ENCODE peak calls at places on chromosomes 4 and X, in nine cellular contexts. B is brain microvascular endothelial cell, J is heart right ventricle, N is WTC11, F is endothelial cell, O is testis, A is endodermal cell, H is GM13976, Y is H9. T is an unnamed sample.

GRCh38 chrX:75781618-75782017 is 3.4 kb downstream of the MAGEE2 start:
- DNase-seq in A (no peak), Y (no peak), H (no peak), J (peak), F (no peak), B (no peak), N (no peak), O (peak), T (no peak)

GRCh38 chr4:57676394-57676793 is 566.2 kb upstream of the IGFBP7 start:
- DNase-seq in J (no peak), F (no peak), Y (no peak), O (peak), B (no peak), H (no peak), A (no peak), N (no peak), T (no peak)

GRCh38 chrX:41781500-41781899 is 57.5 kb downstream of the GPR82 start:
- DNase-seq in O (no peak), B (peak), N (no peak), H (peak), F (peak), J (no peak), Y (no peak), A (no peak), T (no peak)

GRCh38 chr4:3766791-3767561 is 791 bp downstream of the ADRA2C start:
- DNase-seq in J (no peak), H (no peak), B (no peak), F (peak), A (peak), O (peak), Y (peak), N (peak), T (peak)

GRCh38 chr4:108417923-108418322 is 202.5 kb upstream of the RPL34 start:
- DNase-seq in O (no peak), J (no peak), B (peak), F (no peak), A (no peak), N (no peak), H (no peak), Y (no peak), T (no peak)

GRCh38 chr4:121072836-121073362 is 564 bp upstream of the NDNF start:
- DNase-seq in H (peak), F (peak), J (no peak), O (peak), N (peak), A (peak), Y (peak), B (no peak), T (peak)

GRCh38 chr4:108963910-108964309 is 201.1 kb upstream of the ETNPPL start:
- DNase-seq in O (no peak), H (no peak), F (no peak), Y (no peak), N (no peak), B (no peak), J (no peak), A (no peak), T (no peak)

GRCh38 chr4:152479428-152480026 is 56.4 kb downstream of the FBXW7 start:
- DNase-seq in F (no peak), A (no peak), O (no peak), N (no peak), J (no peak), Y (no peak), B (peak), H (no peak), T (no peak)

GRCh38 chr4:147639388-147639787 is 22.2 kb downstream of the TMEM184C start:
- DNase-seq in O (no peak), A (no peak), Y (no peak), F (no peak), B (no peak), H (no peak), J (no peak), N (no peak), T (no peak)

GRCh38 chr4:107467461-107467860 is 252.6 kb downstream of the PAPSS1 start:
- DNase-seq in H (no peak), A (no peak), B (no peak), N (no peak), F (no peak), O (no peak), J (no peak), Y (no peak), T (no peak)

GRCh38 chr4:144504853-144505252 is 141.1 kb upstream of the HHIP start:
- DNase-seq in F (no peak), N (no peak), Y (no peak), O (no peak), B (no peak), J (no peak), A (no peak), H (no peak), T (no peak)

GRCh38 chr4:146342600-146343192 is 128.4 kb downstream of the REELD1 start:
- DNase-seq in A (no peak), H (no peak), N (peak), O (peak), B (peak), F (peak), J (no peak), Y (no peak), T (no peak)

GRCh38 chr4:8000721-8001491 is 61.2 kb upstream of the AFAP1 start:
- DNase-seq in N (no peak), F (no peak), J (no peak), H (no peak), O (no peak), A (no peak), B (no peak), Y (no peak), T (no peak)

GRCh38 chr4:174763454-174764104 is 65.5 kb downstream of the GLRA3 start:
- DNase-seq in H (no peak), F (no peak), B (no peak), O (no peak), A (no peak), N (no peak), Y (no peak), J (no peak), T (no peak)

GRCh38 chr4:165748321-165748720 is 124.7 kb upstream of the TLL1 start:
- DNase-seq in Y (no peak), F (no peak), J (no peak), O (no peak), N (no peak), H (no peak), B (no peak), A (no peak), T (no peak)

GRCh38 chr4:155629183-155629825 is 37.3 kb upstream of the GUCY1A1 start:
- DNase-seq in Y (no peak), N (no peak), J (no peak), H (no peak), B (peak), A (no peak), F (no peak), O (no peak), T (no peak)

GRCh38 chr4:27000122-27000521 is 139.5 kb downstream of the STIM2 start:
- DNase-seq in H (no peak), F (no peak), N (no peak), O (no peak), B (no peak), Y (no peak), J (no peak), A (no peak), T (no peak)

GRCh38 chr4:60201052-60201673 is 999.0 kb upstream of the ADGRL3 start:
- DNase-seq in Y (peak), O (peak), A (peak), H (peak), B (peak), N (peak), J (peak), F (peak), T (peak)

GRCh38 chr4:169620846-169621228 is 459 bp downstream of the CLCN3 start:
- DNase-seq in H (no peak), F (peak), Y (no peak), B (peak), N (no peak), O (peak), J (peak), A (peak), T (no peak)

GRCh38 chrX:103428525-103428924 is 52.2 kb downstream of the BEX3 start:
- DNase-seq in N (no peak), Y (no peak), J (no peak), B (no peak), F (no peak), A (peak), O (no peak), H (no peak), T (no peak)

GRCh38 chr4:4384837-4385236 is 2.1 kb upstream of the NSG1 start:
- DNase-seq in F (peak), N (peak), B (no peak), Y (peak), A (peak), H (no peak), O (peak), J (no peak), T (peak)

GRCh38 chrX:101191217-101191750 is 28.3 kb upstream of the DRP2 start:
- DNase-seq in A (peak), O (peak), F (peak), N (peak), J (peak), H (peak), Y (peak), B (no peak), T (peak)

GRCh38 chr4:111027526-111027925 is 404.6 kb upstream of the PITX2 start:
- DNase-seq in B (peak), Y (no peak), O (no peak), A (no peak), N (no peak), H (no peak), F (no peak), J (no peak), T (no peak)

GRCh38 chr4:89797117-89797516 is 39.8 kb downstream of the SNCA start:
- DNase-seq in F (no peak), B (peak), A (no peak), J (no peak), Y (no peak), N (no peak), O (peak), H (no peak), T (no peak)

GRCh38 chr4:138843611-138844010 is 172.0 kb upstream of the NOCT start:
- DNase-seq in N (no peak), F (no peak), H (no peak), O (no peak), A (peak), J (no peak), Y (no peak), B (no peak), T (no peak)

DNA sequence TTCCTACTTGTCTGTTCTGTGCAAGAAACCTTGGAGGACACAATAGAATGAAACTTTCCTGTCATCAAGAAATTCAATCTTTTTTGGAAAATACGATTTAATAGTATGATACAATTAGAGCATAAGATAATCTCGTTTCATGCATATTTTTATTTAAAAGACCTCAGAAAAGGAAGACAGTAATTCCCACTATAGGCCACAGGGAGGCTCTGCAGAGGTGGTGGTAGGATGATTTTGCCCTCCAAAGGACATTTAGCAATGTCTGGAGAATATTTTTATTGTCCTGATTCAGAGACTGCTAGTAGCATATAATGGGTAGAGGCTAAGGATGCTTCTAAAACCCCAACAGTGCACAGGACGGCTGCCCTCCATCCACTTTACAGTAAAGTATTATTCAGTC is 68.7 kb downstream of the PAK3 start:
- DNase-seq in N (no peak), Y (no peak), F (peak), A (no peak), H (no peak), J (no peak), O (peak), B (no peak), T (no peak)
- TF ChIP-seq CTCF in N (no peak), Y (peak), F (no peak), A (peak), H (no peak), J (peak), O (peak), B (peak), T (peak)

GRCh38 chrX:51614353-51614752 is 4.4 kb downstream of the CENPVL3 start:
- DNase-seq in B (peak), A (peak), N (no peak), F (no peak), H (peak), O (no peak), J (no peak), Y (peak), T (no peak)
- TF ChIP-seq CTCF in B (peak), A (peak), N (peak), F (peak), H (peak), O (peak), J (peak), Y (peak), T (peak)

GRCh38 chrX:64894454-64895038 is 81.7 kb downstream of the ZC4H2 start:
- DNase-seq in J (no peak), A (peak), O (peak), B (no peak), F (peak), Y (peak), H (peak), N (peak), T (peak)
- TF ChIP-seq CTCF in J (peak), A (peak), O (peak), B (peak), F (peak), Y (peak), H (peak), N (peak), T (peak)

DNA sequence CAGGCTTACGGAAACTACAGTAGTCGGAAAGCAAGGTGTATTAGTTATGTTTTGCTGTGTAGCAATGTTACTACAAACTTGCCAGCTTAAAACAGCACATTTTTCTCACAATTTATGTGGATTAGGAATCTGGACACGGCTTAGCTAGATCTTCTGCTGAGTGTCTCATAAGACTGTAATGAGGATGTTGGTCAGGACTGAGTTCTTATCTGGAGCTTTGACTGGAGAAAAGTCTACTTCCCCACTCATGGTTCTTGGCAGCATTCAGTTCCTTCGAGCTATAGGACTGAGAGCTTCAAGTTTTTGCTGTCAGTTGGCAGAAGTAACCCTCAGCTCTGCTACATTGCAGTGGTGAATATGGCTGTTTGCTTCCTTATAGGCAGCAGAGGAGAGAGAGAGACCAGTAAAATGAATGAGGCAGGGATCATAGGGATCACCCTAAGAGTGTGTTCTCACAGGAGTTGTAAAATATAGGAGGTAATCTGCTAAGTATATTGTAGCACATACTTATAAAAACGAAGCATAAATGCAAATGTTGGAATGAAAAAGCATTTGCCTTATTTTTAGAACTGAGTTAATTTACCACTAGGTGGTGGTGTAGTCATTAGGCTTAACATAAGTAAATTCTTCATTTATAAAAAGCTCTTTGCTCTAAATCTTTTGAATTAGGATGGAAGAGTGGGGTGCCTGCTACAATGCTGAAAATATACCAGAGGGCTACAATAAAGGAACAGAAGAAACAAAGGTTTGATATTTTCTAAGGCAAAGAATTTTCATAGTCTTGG is 38.6 kb downstream of the ALG13 start:
- DNase-seq in Y (no peak), A (no peak), F (no peak), H (no peak), B (peak), N (no peak), J (no peak), O (no peak), T (no peak)
- TF ChIP-seq CTCF in Y (peak), A (peak), F (no peak), H (no peak), B (peak), N (no peak), J (peak), O (no peak), T (peak)

GRCh38 chr4:30720021-30720655 is at the start of gene PCDH7:
- DNase-seq in H (peak), B (peak), O (no peak), J (peak), N (peak), A (peak), Y (peak), F (peak), T (peak)

GRCh38 chr4:30722916-30723270 is 2.7 kb downstream of the PCDH7 start:
- DNase-seq in N (peak), J (no peak), F (peak), O (no peak), B (no peak), H (no peak), A (peak), Y (peak), T (peak)

GRCh38 chr4:30720656-30721352 is 635 bp downstream of the PCDH7 start:
- DNase-seq in B (peak), N (peak), O (no peak), F (peak), Y (peak), H (peak), A (no peak), J (peak), T (peak)

GRCh38 chr4:30722092-30722915 is 2.1 kb downstream of the PCDH7 start:
- DNase-seq in B (no peak), F (peak), N (peak), J (no peak), Y (no peak), A (no peak), H (peak), O (no peak), T (no peak)

DNA sequence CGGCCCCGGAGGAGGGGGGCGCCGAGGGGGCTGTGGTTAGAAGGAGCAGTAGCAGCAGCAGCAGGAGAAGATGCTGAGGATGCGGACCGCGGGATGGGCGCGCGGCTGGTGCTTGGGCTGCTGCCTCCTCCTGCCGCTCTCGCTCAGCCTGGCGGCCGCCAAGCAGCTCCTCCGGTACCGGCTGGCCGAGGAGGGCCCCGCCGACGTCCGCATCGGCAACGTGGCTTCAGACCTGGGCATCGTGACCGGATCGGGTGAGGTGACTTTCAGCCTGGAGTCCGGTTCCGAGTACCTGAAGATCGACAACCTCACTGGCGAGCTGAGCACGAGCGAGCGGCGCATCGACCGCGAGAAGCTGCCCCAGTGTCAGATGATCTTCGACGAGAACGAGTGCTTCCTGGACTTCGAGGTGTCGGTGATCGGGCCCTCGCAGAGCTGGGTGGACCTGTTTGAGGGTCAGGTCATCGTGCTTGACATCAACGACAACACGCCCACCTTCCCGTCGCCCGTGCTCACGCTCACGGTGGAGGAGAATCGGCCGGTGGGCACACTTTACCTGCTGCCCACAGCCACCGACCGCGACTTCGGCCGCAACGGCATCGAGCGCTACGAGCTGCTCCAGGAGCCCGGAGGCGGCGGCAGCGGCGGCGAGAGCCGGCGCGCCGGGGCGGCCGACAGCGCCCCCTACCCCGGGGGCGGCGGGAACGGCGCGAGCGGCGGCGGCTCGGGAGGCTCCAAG is 1.4 kb downstream of the PCDH7 start:
- DNase-seq in H (peak), F (peak), J (peak), B (no peak), Y (peak), O (no peak), N (peak), A (peak), T (peak)
- TF ChIP-seq CTCF in H (no peak), F (peak), J (no peak), B (no peak), Y (peak), O (peak), N (no peak), A (peak), T (peak)

GRCh38 chr4:168516841-168517240 is 20.0 kb downstream of the PALLD start:
- DNase-seq in Y (no peak), N (no peak), B (no peak), A (no peak), F (no peak), J (peak), O (no peak), H (no peak), T (no peak)

GRCh38 chr4:168515222-168516011 is 18.6 kb downstream of the PALLD start:
- DNase-seq in B (no peak), J (peak), N (no peak), Y (no peak), F (no peak), A (no peak), O (no peak), H (no peak), T (no peak)

GRCh38 chr4:168509786-168510185 is 12.9 kb downstream of the PALLD start:
- DNase-seq in A (no peak), O (no peak), N (no peak), Y (no peak), H (no peak), J (no peak), F (no peak), B (peak), T (no peak)

GRCh38 chr4:168511780-168512467 is 15.1 kb downstream of the PALLD start:
- DNase-seq in H (no peak), N (peak), B (no peak), O (no peak), A (no peak), F (no peak), J (no peak), Y (peak), T (no peak)

GRCh38 chr4:168514249-168514852 is 17.5 kb downstream of the PALLD start:
- DNase-seq in F (no peak), J (no peak), Y (no peak), H (peak), B (no peak), A (no peak), N (no peak), O (no peak), T (no peak)
- TF ChIP-seq CTCF in F (peak), J (peak), Y (peak), H (no peak), B (no peak), A (peak), N (no peak), O (peak), T (peak)

DNA sequence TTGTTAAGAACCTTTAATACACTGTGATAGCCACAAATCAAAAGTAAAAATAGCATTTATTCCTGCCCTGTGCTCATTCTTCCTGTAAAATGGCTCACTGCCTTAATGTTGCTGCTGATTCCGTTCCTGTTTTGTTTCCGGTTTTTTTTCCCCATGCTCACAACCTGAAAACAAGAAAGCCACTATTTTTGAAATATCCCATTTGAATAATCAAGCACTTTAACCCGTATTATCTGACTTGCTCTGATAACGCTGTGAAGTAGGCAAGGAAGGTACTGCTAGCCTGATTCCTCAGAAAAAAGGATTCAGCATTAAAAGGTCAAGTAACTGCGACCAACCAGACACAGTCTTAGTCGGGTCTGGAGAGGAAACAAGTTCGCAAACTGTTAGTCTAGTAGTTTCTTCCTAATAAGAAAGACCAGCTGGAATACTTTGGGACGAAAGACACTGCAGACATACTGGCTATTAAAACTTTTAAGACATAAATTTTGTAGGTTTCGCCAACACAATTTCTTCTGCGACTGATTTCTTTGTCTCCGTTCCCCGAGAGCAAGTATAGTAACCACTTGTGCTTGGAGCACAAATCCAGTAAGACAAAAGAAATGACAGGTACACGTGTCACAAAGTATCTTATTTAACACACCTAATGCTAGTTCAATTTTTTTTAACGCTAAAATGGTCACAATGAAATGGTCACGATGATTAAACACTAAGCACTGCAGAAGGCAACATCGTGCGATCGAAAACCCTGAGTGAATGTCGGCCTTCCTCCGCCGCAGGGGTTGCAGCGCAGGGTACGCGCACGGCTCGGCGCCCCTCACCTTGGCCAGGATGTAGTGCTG is 799 bp downstream of the COX18 start:
- DNase-seq in N (no peak), A (peak), O (no peak), Y (no peak), J (no peak), F (peak), H (no peak), B (peak), T (no peak)
- TF ChIP-seq CTCF in N (no peak), A (no peak), O (no peak), Y (no peak), J (no peak), F (no peak), H (no peak), B (no peak), T (no peak)

T was measured in glutamatergic neuron.